ENCODE peak calls at places on chromosomes 2 and 18, in seven cellular contexts. U is naive thymus-derived CD8-positive, alpha-beta T cell; E is ecto neural progenitor cell; O is left lung; S is GM23338; L is NCI-H345; Z is cardiac muscle cell. X is an unnamed sample.

GRCh38 chr2:237488295-237488694 is 1.2 kb downstream of the MLPH start:
- DNase-seq in O (no peak), L (no peak), Z (no peak), S (no peak), U (no peak), E (no peak), X (no peak)

GRCh38 chr2:10721344-10722251 is at the start of gene ATP6V1C2:
- DNase-seq in Z (peak), L (peak), E (peak), S (peak), O (peak), U (no peak), X (no peak)

GRCh38 chr2:162480067-162480466 is 136.1 kb downstream of the GCA start:
- DNase-seq in E (no peak), O (no peak), U (no peak), Z (no peak), L (no peak), S (no peak), X (no peak)

GRCh38 chr2:204127238-204127637 is 190.7 kb downstream of the ICOS start:
- DNase-seq in S (no peak), E (no peak), U (no peak), L (no peak), Z (peak), O (no peak), X (no peak)

GRCh38 chr2:102520009-102520408 is 47.0 kb downstream of the SLC9A4 start:
- DNase-seq in U (no peak), S (peak), Z (peak), L (no peak), O (no peak), E (no peak), X (peak)

GRCh38 chr2:9076210-9076609 is 72.7 kb upstream of the MBOAT2 start:
- DNase-seq in Z (no peak), S (no peak), O (no peak), E (no peak), U (no peak), L (no peak), X (no peak)

GRCh38 chr2:225226441-225226840 is 173.1 kb upstream of the NYAP2 start:
- DNase-seq in S (no peak), E (no peak), Z (no peak), U (no peak), O (no peak), L (no peak), X (no peak)

GRCh38 chr2:64731746-64732145 is 78.0 kb upstream of the SERTAD2 start:
- DNase-seq in O (peak), L (no peak), Z (no peak), U (no peak), E (no peak), S (no peak), X (no peak)

GRCh38 chr2:201654611-201655384 is 11.5 kb upstream of the TMEM237 start:
- DNase-seq in U (no peak), S (no peak), O (no peak), Z (no peak), E (no peak), L (no peak), X (no peak)

GRCh38 chr2:241009601-241010530 is 11.4 kb downstream of the SNED1 start:
- DNase-seq in L (peak), E (peak), U (peak), S (peak), Z (no peak), O (no peak), X (no peak)

GRCh38 chr2:119223521-119224390 is at the start of gene STEAP3:
- DNase-seq in O (peak), L (peak), Z (peak), S (peak), E (peak), U (no peak), X (peak)

GRCh38 chr18:57063601-57064000 is 83.3 kb upstream of the BOD1L2 start:
- DNase-seq in U (no peak), Z (no peak), L (no peak), O (no peak), S (no peak), E (no peak), X (no peak)

GRCh38 chr18:12038082-12038660 is 55.5 kb upstream of the ANKRD62 start:
- DNase-seq in S (peak), Z (no peak), O (no peak), U (no peak), L (no peak), E (no peak), X (no peak)

GRCh38 chr2:130264046-130264445 is 65.8 kb upstream of the TUBA3E start:
- DNase-seq in E (no peak), U (no peak), Z (no peak), L (no peak), S (no peak), O (no peak), X (no peak)

GRCh38 chr2:173511357-173511756 is 156.7 kb downstream of the CDCA7 start:
- DNase-seq in U (no peak), S (no peak), Z (no peak), O (no peak), L (no peak), E (no peak), X (no peak)

GRCh38 chr2:227183657-227184367 is 19.4 kb downstream of the COL4A3 start:
- DNase-seq in S (no peak), L (no peak), Z (no peak), O (peak), E (no peak), U (no peak), X (no peak)

GRCh38 chr18:11553098-11553940 is 56.1 kb upstream of the SLC35G4 start:
- DNase-seq in E (no peak), O (no peak), U (peak), Z (peak), S (peak), L (peak), X (peak)

GRCh38 chr2:128607981-128608506 is 289.4 kb upstream of the HS6ST1 start:
- DNase-seq in O (peak), Z (no peak), S (no peak), E (no peak), L (no peak), U (no peak), X (no peak)

GRCh38 chr2:231930601-231931281 is 4.5 kb upstream of the NPPC start:
- DNase-seq in O (peak), S (no peak), L (no peak), Z (no peak), E (peak), U (no peak), X (no peak)

GRCh38 chr18:74226156-74226555 is 65.6 kb downstream of the CYB5A start:
- DNase-seq in U (no peak), E (no peak), O (no peak), S (no peak), L (no peak), Z (no peak), X (no peak)

GRCh38 chr2:75627902-75628504 is 18.6 kb upstream of the MRPL19 start:
- DNase-seq in Z (peak), S (peak), O (peak), L (peak), E (peak), U (peak), X (peak)

GRCh38 chr18:70555046-70555445 is 266.2 kb downstream of the SOCS6 start:
- DNase-seq in E (no peak), S (no peak), L (no peak), Z (no peak), O (no peak), U (no peak), X (no peak)

GRCh38 chr2:223001831-223002230 is 50.2 kb upstream of the KCNE4 start:
- DNase-seq in L (no peak), Z (no peak), E (no peak), O (no peak), S (no peak), U (no peak), X (no peak)

GRCh38 chr2:235740821-235741220 is 247.0 kb downstream of the AGAP1 start:
- DNase-seq in Z (no peak), O (no peak), U (no peak), L (peak), S (peak), E (no peak), X (peak)

GRCh38 chr2:184620367-184620766 is 22.0 kb downstream of the ZNF804A start:
- DNase-seq in L (no peak), Z (no peak), S (no peak), O (no peak), E (no peak), U (no peak), X (no peak)

GRCh38 chr2:194166818-194167217 is 1490.2 kb upstream of the SLC39A10 start:
- DNase-seq in O (no peak), Z (peak), L (peak), E (no peak), S (peak), U (no peak), X (no peak)

GRCh38 chr2:68710756-68711155 is 23.9 kb upstream of the ARHGAP25 start:
- DNase-seq in E (no peak), Z (no peak), U (no peak), O (no peak), S (no peak), L (no peak), X (no peak)

GRCh38 chr2:163173591-163173990 is 335.0 kb upstream of the KCNH7 start:
- DNase-seq in U (no peak), S (no peak), O (no peak), E (no peak), L (no peak), Z (no peak), X (no peak)

GRCh38 chr2:142188562-142188961 is 57.7 kb upstream of the LRP1B start:
- DNase-seq in S (no peak), E (no peak), O (no peak), Z (no peak), U (no peak), L (no peak), X (no peak)

GRCh38 chr2:238811293-238811692 is 36.6 kb upstream of the TWIST2 start:
- DNase-seq in O (no peak), Z (no peak), U (no peak), L (no peak), E (no peak), S (no peak), X (no peak)

GRCh38 chr2:60152226-60152833 is 401.1 kb downstream of the BCL11A start:
- DNase-seq in O (no peak), E (no peak), U (peak), Z (no peak), S (peak), L (no peak), X (peak)

GRCh38 chr18:518081-518480 is 17.6 kb upstream of the COLEC12 start:
- DNase-seq in E (no peak), S (no peak), L (no peak), O (no peak), Z (no peak), U (no peak), X (no peak)

GRCh38 chr18:33802955-33803354 is 224.9 kb downstream of the ASXL3 start:
- DNase-seq in L (peak), S (no peak), O (no peak), E (no peak), Z (no peak), U (no peak), X (no peak)

GRCh38 chr2:227415538-227416424 is 28.0 kb upstream of the SCYGR1 start:
- DNase-seq in U (no peak), S (no peak), L (no peak), E (peak), Z (no peak), O (peak), X (no peak)

GRCh38 chr2:7574385-7574784 is 657.2 kb downstream of the RNF144A start:
- DNase-seq in O (no peak), U (no peak), Z (no peak), L (no peak), E (no peak), S (no peak), X (peak)

GRCh38 chr18:8900552-8900951 is 195.2 kb downstream of the MTCL1 start:
- DNase-seq in E (no peak), Z (no peak), U (no peak), L (no peak), S (no peak), O (no peak), X (no peak)

GRCh38 chr18:59719533-59720325 is 22.5 kb upstream of the CCBE1 start:
- DNase-seq in L (no peak), E (no peak), U (no peak), O (no peak), S (no peak), Z (no peak), X (no peak)

GRCh38 chr2:133418671-133419070 is 149.6 kb downstream of the NCKAP5 start:
- DNase-seq in Z (no peak), L (no peak), O (no peak), U (no peak), S (no peak), E (no peak), X (no peak)

GRCh38 chr2:220228310-220229006 is 601.0 kb downstream of the SLC4A3 start:
- DNase-seq in U (no peak), L (no peak), O (peak), Z (no peak), E (no peak), S (no peak), X (no peak)

X was measured in K562.